ENCODE peak calls at places on chromosomes 16 and 17, in five cellular contexts. One of them, this sample, is unnamed.

GRCh38 chr17:64343833-64344637 is 46.6 kb downstream of the PECAM1 start:
- DNase-seq in AG04450: peak; percentile 46
- DNase-seq in right atrium auricular region: peak; percentile 79
- DNase-seq in nephron progenitor cell: peak; percentile 19
- DNase-seq in neural crest cell: no peak
- DNase-seq in this sample: no peak

GRCh38 chr17:1123397-1124237 is 56.2 kb downstream of the ABR start:
- DNase-seq in AG04450: no peak
- DNase-seq in right atrium auricular region: no peak
- DNase-seq in nephron progenitor cell: no peak
- DNase-seq in neural crest cell: no peak
- DNase-seq in this sample: no peak

GRCh38 chr16:24525970-24526559 is 13.3 kb upstream of the RBBP6 start:
- DNase-seq in AG04450: no peak
- DNase-seq in right atrium auricular region: no peak
- DNase-seq in nephron progenitor cell: no peak
- DNase-seq in neural crest cell: no peak
- DNase-seq in this sample: no peak

GRCh38 chr16:57032931-57033330 is 43.6 kb downstream of the NLRC5 start:
- DNase-seq in AG04450: no peak
- DNase-seq in right atrium auricular region: no peak
- DNase-seq in nephron progenitor cell: no peak
- DNase-seq in neural crest cell: no peak
- DNase-seq in this sample: no peak

GRCh38 chr16:66152841-66153525 is 213.5 kb upstream of the CDH5 start:
- DNase-seq in AG04450: peak; percentile 87
- DNase-seq in right atrium auricular region: no peak
- DNase-seq in nephron progenitor cell: no peak
- DNase-seq in neural crest cell: no peak
- DNase-seq in this sample: no peak

GRCh38 chr16:84308120-84308519 is 13.4 kb downstream of the WFDC1 start:
- DNase-seq in AG04450: peak; percentile 11
- DNase-seq in right atrium auricular region: no peak
- DNase-seq in nephron progenitor cell: peak; percentile 78
- DNase-seq in neural crest cell: peak; percentile 53
- DNase-seq in this sample: no peak

GRCh38 chr16:49492090-49492801 is 118.6 kb downstream of the C16orf78 start:
- DNase-seq in AG04450: no peak
- DNase-seq in right atrium auricular region: no peak
- DNase-seq in nephron progenitor cell: peak; percentile 81
- DNase-seq in neural crest cell: peak; percentile 61
- DNase-seq in this sample: peak; percentile 53

GRCh38 chr17:54620380-54620978 is 280.2 kb upstream of the TOM1L1 start:
- DNase-seq in AG04450: no peak
- DNase-seq in right atrium auricular region: no peak
- DNase-seq in nephron progenitor cell: no peak
- DNase-seq in neural crest cell: no peak
- DNase-seq in this sample: no peak

DNA sequence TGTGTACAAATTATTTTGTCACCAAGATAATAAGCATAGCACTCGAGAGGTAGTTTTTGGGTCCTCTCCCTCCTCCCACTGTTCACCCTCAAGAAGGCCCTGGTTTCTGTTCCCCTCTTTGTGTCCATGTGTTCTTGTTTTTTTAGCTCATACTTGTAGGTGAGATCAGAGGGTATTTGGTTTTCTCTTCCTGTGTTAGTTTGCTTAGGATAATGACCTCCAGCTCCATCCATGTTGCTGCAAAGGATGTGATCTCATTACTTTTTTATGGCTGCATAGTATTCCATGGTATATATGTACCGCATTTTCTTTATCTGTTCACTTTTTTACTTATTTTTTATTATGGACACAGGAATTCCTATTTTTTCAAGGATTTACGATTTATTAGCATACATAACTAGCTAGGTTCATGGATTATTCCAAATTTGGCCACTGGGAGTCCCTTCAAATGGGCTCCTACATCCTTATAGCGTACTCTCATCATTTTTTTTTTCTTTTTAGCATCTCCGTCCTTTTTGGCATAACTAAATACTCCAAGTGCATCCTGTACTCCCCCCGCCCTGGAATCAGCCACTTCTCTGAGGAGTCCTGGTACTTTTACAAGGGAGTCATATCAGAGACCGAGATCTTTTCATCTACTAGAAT is 7.3 kb downstream of the TADA2A start:
- DNase-seq in AG04450: no peak
- DNase-seq in right atrium auricular region: no peak
- DNase-seq in nephron progenitor cell: no peak
- DNase-seq in neural crest cell: no peak
- DNase-seq in this sample: no peak
- TF ChIP-seq CTCF in AG04450: peak; percentile 42
- TF ChIP-seq CTCF in right atrium auricular region: peak; percentile 11
- TF ChIP-seq CTCF in nephron progenitor cell: no peak
- TF ChIP-seq CTCF in neural crest cell: peak; percentile 51
- TF ChIP-seq CTCF in this sample: peak; percentile 5

DNA sequence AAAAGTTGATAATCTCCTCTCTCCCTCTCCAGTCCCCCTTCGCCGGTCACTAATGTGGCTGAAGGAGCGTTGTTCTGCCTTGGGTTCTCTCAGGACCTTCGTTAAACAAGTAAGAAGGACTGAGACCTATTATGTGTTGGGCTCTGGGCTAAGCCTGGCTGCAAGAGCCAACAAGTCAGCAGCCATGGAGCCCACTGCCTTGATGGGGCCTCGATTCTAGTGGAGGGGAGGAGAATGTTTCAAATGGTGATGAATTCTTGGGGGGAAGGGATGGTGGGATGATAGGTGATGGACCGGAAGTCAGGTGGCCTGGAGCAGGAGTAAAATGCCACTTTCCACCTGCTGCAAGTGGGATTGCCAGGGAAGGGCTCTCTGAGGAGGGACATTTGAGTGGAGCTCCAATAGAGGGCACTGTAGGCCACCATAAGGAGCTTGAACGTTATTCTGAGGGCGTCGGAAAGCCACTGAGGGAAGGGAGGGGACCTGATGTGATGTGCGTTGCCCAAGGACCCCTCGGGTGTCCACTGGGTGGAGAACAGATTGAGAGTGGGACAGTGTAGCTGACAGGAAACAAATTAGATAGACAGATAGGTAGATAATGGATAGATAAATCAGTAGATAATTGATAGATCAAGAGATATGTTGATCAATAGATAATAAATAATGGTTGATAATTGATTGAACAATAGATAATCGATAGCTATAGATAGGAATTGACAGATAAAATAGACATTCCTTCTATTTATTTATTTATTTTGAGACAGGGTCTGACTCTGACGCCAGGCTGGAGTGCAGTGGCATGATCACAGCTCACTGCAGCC is 18.3 kb upstream of the NXPH3 start:
- DNase-seq in AG04450: no peak
- DNase-seq in right atrium auricular region: no peak
- DNase-seq in nephron progenitor cell: peak; percentile 55
- DNase-seq in neural crest cell: peak; percentile 56
- DNase-seq in this sample: peak; percentile 29
- TF ChIP-seq CTCF in AG04450: peak; percentile 70
- TF ChIP-seq CTCF in right atrium auricular region: peak; percentile 65
- TF ChIP-seq CTCF in nephron progenitor cell: peak; percentile 54
- TF ChIP-seq CTCF in neural crest cell: peak; percentile 65
- TF ChIP-seq CTCF in this sample: peak; percentile 76

GRCh38 chr16:1449201-1449788 is 4.9 kb upstream of the CCDC154 start:
- DNase-seq in AG04450: no peak
- DNase-seq in right atrium auricular region: no peak
- DNase-seq in nephron progenitor cell: no peak
- DNase-seq in neural crest cell: no peak
- DNase-seq in this sample: no peak

GRCh38 chr16:1450841-1451240 is 6.5 kb upstream of the CCDC154 start:
- DNase-seq in AG04450: no peak
- DNase-seq in right atrium auricular region: no peak
- DNase-seq in nephron progenitor cell: no peak
- DNase-seq in neural crest cell: no peak
- DNase-seq in this sample: no peak

GRCh38 chr16:1451702-1452392 is 7.5 kb upstream of the CCDC154 start:
- DNase-seq in AG04450: no peak
- DNase-seq in right atrium auricular region: no peak
- DNase-seq in nephron progenitor cell: no peak
- DNase-seq in neural crest cell: no peak
- DNase-seq in this sample: no peak

GRCh38 chr16:1448536-1449116 is 4.3 kb upstream of the CCDC154 start:
- DNase-seq in AG04450: no peak
- DNase-seq in right atrium auricular region: no peak
- DNase-seq in nephron progenitor cell: no peak
- DNase-seq in neural crest cell: no peak
- DNase-seq in this sample: no peak

GRCh38 chr16:1450218-1450617 is 5.9 kb upstream of the CCDC154 start:
- DNase-seq in AG04450: no peak
- DNase-seq in right atrium auricular region: no peak
- DNase-seq in nephron progenitor cell: no peak
- DNase-seq in neural crest cell: no peak
- DNase-seq in this sample: no peak
- TF ChIP-seq CTCF in AG04450: no peak
- TF ChIP-seq CTCF in right atrium auricular region: no peak
- TF ChIP-seq CTCF in nephron progenitor cell: no peak
- TF ChIP-seq CTCF in neural crest cell: no peak
- TF ChIP-seq CTCF in this sample: no peak

GRCh38 chr16:11254913-11255736 is 879 bp downstream of the SOCS1 start:
- DNase-seq in AG04450: no peak
- DNase-seq in right atrium auricular region: no peak
- DNase-seq in nephron progenitor cell: peak; percentile 56
- DNase-seq in neural crest cell: peak; percentile 28
- DNase-seq in this sample: no peak
- TF ChIP-seq CTCF in AG04450: no peak
- TF ChIP-seq CTCF in right atrium auricular region: no peak
- TF ChIP-seq CTCF in nephron progenitor cell: no peak
- TF ChIP-seq CTCF in neural crest cell: peak; percentile 38
- TF ChIP-seq CTCF in this sample: no peak

GRCh38 chr16:81730090-81731051 is 48.7 kb upstream of the PLCG2 start:
- DNase-seq in AG04450: no peak
- DNase-seq in right atrium auricular region: peak; percentile 87
- DNase-seq in nephron progenitor cell: peak; percentile 98
- DNase-seq in neural crest cell: peak; percentile 85
- DNase-seq in this sample: peak; percentile 62

GRCh38 chr16:81728435-81728834 is 50.7 kb upstream of the PLCG2 start:
- DNase-seq in AG04450: no peak
- DNase-seq in right atrium auricular region: no peak
- DNase-seq in nephron progenitor cell: no peak
- DNase-seq in neural crest cell: no peak
- DNase-seq in this sample: no peak

GRCh38 chr16:81732699-81733098 is 46.4 kb upstream of the PLCG2 start:
- DNase-seq in AG04450: no peak
- DNase-seq in right atrium auricular region: no peak
- DNase-seq in nephron progenitor cell: no peak
- DNase-seq in neural crest cell: no peak
- DNase-seq in this sample: no peak

GRCh38 chr16:81731636-81732035 is 47.5 kb upstream of the PLCG2 start:
- DNase-seq in AG04450: no peak
- DNase-seq in right atrium auricular region: no peak
- DNase-seq in nephron progenitor cell: no peak
- DNase-seq in neural crest cell: no peak
- DNase-seq in this sample: no peak

DNA sequence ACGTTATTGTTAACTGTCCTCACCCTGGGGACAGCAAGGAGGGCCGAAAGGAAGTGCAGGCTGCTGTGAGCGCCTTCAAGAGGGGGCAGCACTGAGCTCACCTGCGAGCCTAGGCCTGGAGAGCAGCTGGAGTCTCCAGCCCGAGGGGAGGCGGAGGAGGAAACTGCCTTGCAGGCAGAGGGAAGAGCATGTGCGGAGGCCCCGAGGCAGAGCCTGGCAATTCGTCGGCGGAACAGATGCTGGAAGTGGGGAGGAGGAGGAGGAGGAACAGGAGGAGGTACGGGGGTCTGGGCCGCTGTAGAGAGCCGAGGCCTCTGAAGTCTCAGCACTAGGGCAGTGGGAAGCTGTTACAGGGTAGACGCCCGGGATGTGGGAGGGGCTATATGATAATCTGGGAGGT is 49.6 kb upstream of the PLCG2 start:
- DNase-seq in AG04450: no peak
- DNase-seq in right atrium auricular region: no peak
- DNase-seq in nephron progenitor cell: peak; percentile 26
- DNase-seq in neural crest cell: peak; percentile 30
- DNase-seq in this sample: no peak
- TF ChIP-seq CTCF in AG04450: no peak
- TF ChIP-seq CTCF in right atrium auricular region: no peak
- TF ChIP-seq CTCF in nephron progenitor cell: no peak
- TF ChIP-seq CTCF in neural crest cell: peak; percentile 15
- TF ChIP-seq CTCF in this sample: no peak

GRCh38 chr16:82671743-82672142 is 45.0 kb downstream of the CDH13 start:
- DNase-seq in AG04450: no peak
- DNase-seq in right atrium auricular region: no peak
- DNase-seq in nephron progenitor cell: no peak
- DNase-seq in neural crest cell: no peak
- DNase-seq in this sample: no peak
- TF ChIP-seq CTCF in AG04450: peak; percentile 36
- TF ChIP-seq CTCF in right atrium auricular region: peak; percentile 19
- TF ChIP-seq CTCF in nephron progenitor cell: peak; percentile 19
- TF ChIP-seq CTCF in neural crest cell: peak; percentile 39
- TF ChIP-seq CTCF in this sample: peak; percentile 6

DNA sequence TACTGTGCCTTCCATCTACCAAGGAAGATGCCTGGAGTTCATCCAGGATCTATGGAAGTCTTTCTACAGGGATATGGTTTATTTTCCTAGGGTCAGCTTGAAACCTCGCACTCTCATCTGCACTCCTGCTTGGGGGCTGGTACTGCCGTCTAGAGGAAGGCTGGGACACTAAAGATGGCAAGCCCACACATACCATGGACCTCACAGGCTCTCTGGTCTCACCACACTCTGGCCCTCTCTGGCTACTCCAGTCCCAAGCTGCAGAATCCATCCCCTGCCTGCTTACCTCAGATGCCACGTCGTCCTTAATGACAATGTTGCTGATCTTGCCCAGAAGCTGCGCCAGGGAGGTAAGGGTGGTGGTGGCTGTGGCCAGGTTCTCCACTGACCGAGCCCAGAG is 2.1 kb upstream of the UNC119 start:
- DNase-seq in AG04450: no peak
- DNase-seq in right atrium auricular region: no peak
- DNase-seq in nephron progenitor cell: no peak
- DNase-seq in neural crest cell: no peak
- DNase-seq in this sample: no peak
- TF ChIP-seq CTCF in AG04450: no peak
- TF ChIP-seq CTCF in right atrium auricular region: no peak
- TF ChIP-seq CTCF in nephron progenitor cell: no peak
- TF ChIP-seq CTCF in neural crest cell: no peak
- TF ChIP-seq CTCF in this sample: peak; percentile 25

GRCh38 chr16:86126891-86127290 is 227.9 kb downstream of the IRF8 start:
- DNase-seq in AG04450: no peak
- DNase-seq in right atrium auricular region: no peak
- DNase-seq in nephron progenitor cell: no peak
- DNase-seq in neural crest cell: no peak
- DNase-seq in this sample: no peak
- TF ChIP-seq CTCF in AG04450: no peak
- TF ChIP-seq CTCF in right atrium auricular region: no peak
- TF ChIP-seq CTCF in nephron progenitor cell: no peak
- TF ChIP-seq CTCF in neural crest cell: no peak
- TF ChIP-seq CTCF in this sample: no peak

DNA sequence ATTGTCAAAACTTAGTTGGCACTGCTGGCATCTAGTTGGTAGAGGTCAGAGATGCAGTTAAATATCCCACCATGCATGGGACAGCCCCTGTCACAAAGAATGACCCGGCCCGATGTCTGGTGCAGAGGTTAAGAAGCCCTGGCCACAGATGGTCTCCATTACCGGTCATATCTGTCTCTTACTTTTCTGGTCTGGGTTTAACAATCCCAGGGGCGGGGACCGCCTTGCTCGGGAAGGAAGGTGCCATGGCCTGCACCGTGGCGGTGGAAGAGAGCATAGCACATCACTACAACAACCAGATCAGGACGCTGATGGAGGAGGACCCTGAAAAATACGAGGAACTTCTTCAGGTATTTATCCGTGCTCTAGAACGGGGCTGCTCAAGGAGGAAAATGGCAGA is 8.1 kb downstream of the COQ7 start:
- DNase-seq in AG04450: no peak
- DNase-seq in right atrium auricular region: no peak
- DNase-seq in nephron progenitor cell: no peak
- DNase-seq in neural crest cell: no peak
- DNase-seq in this sample: no peak
- TF ChIP-seq CTCF in AG04450: no peak
- TF ChIP-seq CTCF in right atrium auricular region: no peak
- TF ChIP-seq CTCF in nephron progenitor cell: no peak
- TF ChIP-seq CTCF in neural crest cell: no peak
- TF ChIP-seq CTCF in this sample: no peak

This sample was measured in D721Med.